ENCODE peak calls at places on chromosomes 16 and 17, in seven cellular contexts. One of them, this sample, is unnamed.

GRCh38 chr16:50596762-50597450 is 48.7 kb downstream of the NKD1 start:
- DNase-seq in heart right ventricle: no peak
- DNase-seq in HCT116: no peak
- DNase-seq in HFF-Myc: no peak
- DNase-seq in brain microvascular endothelial cell: no peak
- DNase-seq in AG10803: no peak
- DNase-seq in thoracic aorta: no peak
- DNase-seq in this sample: no peak

GRCh38 chr16:57622361-57623250 is 5.8 kb upstream of the ADGRG1 start:
- DNase-seq in AG10803: no peak
- DNase-seq in heart right ventricle: no peak
- DNase-seq in HCT116: no peak
- DNase-seq in brain microvascular endothelial cell: peak; percentile 15
- DNase-seq in thoracic aorta: no peak
- DNase-seq in HFF-Myc: no peak
- DNase-seq in this sample: peak; percentile 45

GRCh38 chr16:84933774-84934571 is 77.4 kb downstream of the ZDHHC7 start:
- DNase-seq in brain microvascular endothelial cell: no peak
- DNase-seq in AG10803: peak; percentile 56
- DNase-seq in heart right ventricle: peak; percentile 81
- DNase-seq in HCT116: no peak
- DNase-seq in HFF-Myc: no peak
- DNase-seq in thoracic aorta: no peak
- DNase-seq in this sample: peak; percentile 94

GRCh38 chr17:73566905-73567782 is 77.1 kb downstream of the SDK2 start:
- DNase-seq in AG10803: no peak
- DNase-seq in brain microvascular endothelial cell: no peak
- DNase-seq in HCT116: no peak
- DNase-seq in HFF-Myc: no peak
- DNase-seq in heart right ventricle: no peak
- DNase-seq in thoracic aorta: no peak
- DNase-seq in this sample: no peak

GRCh38 chr16:67804853-67805542 is 1.4 kb downstream of the RANBP10 start:
- DNase-seq in heart right ventricle: no peak
- DNase-seq in AG10803: no peak
- DNase-seq in brain microvascular endothelial cell: no peak
- DNase-seq in thoracic aorta: no peak
- DNase-seq in HFF-Myc: peak; percentile 11
- DNase-seq in HCT116: no peak
- DNase-seq in this sample: no peak

GRCh38 chr17:21252875-21253645 is at the start of gene NATD1:
- DNase-seq in AG10803: peak; percentile 81
- DNase-seq in brain microvascular endothelial cell: peak; percentile 71
- DNase-seq in heart right ventricle: peak; percentile 90
- DNase-seq in thoracic aorta: peak; percentile 64
- DNase-seq in HCT116: peak; percentile 65
- DNase-seq in HFF-Myc: no peak
- DNase-seq in this sample: peak; percentile 93

GRCh38 chr17:68867759-68868516 is 87.3 kb downstream of the ABCA8 start:
- DNase-seq in thoracic aorta: no peak
- DNase-seq in heart right ventricle: no peak
- DNase-seq in brain microvascular endothelial cell: no peak
- DNase-seq in HFF-Myc: no peak
- DNase-seq in HCT116: no peak
- DNase-seq in AG10803: no peak
- DNase-seq in this sample: no peak

GRCh38 chr17:48055531-48056245 is 7.5 kb downstream of the NFE2L1 start:
- DNase-seq in brain microvascular endothelial cell: no peak
- DNase-seq in HCT116: peak; percentile 73
- DNase-seq in AG10803: peak; percentile 97
- DNase-seq in HFF-Myc: no peak
- DNase-seq in thoracic aorta: no peak
- DNase-seq in heart right ventricle: no peak
- DNase-seq in this sample: no peak

GRCh38 chr16:75792781-75793180 is 66.5 kb upstream of the CPHXL start:
- DNase-seq in AG10803: no peak
- DNase-seq in brain microvascular endothelial cell: no peak
- DNase-seq in thoracic aorta: no peak
- DNase-seq in HFF-Myc: no peak
- DNase-seq in HCT116: no peak
- DNase-seq in heart right ventricle: no peak
- DNase-seq in this sample: no peak

GRCh38 chr16:88737298-88738166 is 31.2 kb downstream of the CTU2 start:
- DNase-seq in HCT116: peak; percentile 48
- DNase-seq in HFF-Myc: peak; percentile 48
- DNase-seq in thoracic aorta: no peak
- DNase-seq in brain microvascular endothelial cell: peak; percentile 36
- DNase-seq in heart right ventricle: peak; percentile 42
- DNase-seq in AG10803: peak; percentile 63
- DNase-seq in this sample: peak; percentile 86

GRCh38 chr16:50711040-50711439 is 17.6 kb downstream of the NOD2 start:
- DNase-seq in HFF-Myc: no peak
- DNase-seq in thoracic aorta: no peak
- DNase-seq in HCT116: no peak
- DNase-seq in heart right ventricle: no peak
- DNase-seq in brain microvascular endothelial cell: no peak
- DNase-seq in AG10803: no peak
- DNase-seq in this sample: no peak

GRCh38 chr17:82105882-82106696 is 8.1 kb upstream of the FASN start:
- DNase-seq in heart right ventricle: peak; percentile 35
- DNase-seq in HCT116: peak; percentile 82
- DNase-seq in AG10803: peak; percentile 39
- DNase-seq in HFF-Myc: no peak
- DNase-seq in thoracic aorta: no peak
- DNase-seq in brain microvascular endothelial cell: peak; percentile 25
- DNase-seq in this sample: peak; percentile 88

GRCh38 chr17:15119928-15120327 is 145.2 kb downstream of the PMP22 start:
- DNase-seq in HFF-Myc: no peak
- DNase-seq in brain microvascular endothelial cell: no peak
- DNase-seq in HCT116: no peak
- DNase-seq in thoracic aorta: no peak
- DNase-seq in heart right ventricle: no peak
- DNase-seq in AG10803: peak; percentile 72
- DNase-seq in this sample: no peak

GRCh38 chr16:72099377-72099818 is 5.8 kb downstream of the DHX38 start:
- DNase-seq in heart right ventricle: peak; percentile 34
- DNase-seq in HCT116: peak; percentile 40
- DNase-seq in brain microvascular endothelial cell: peak; percentile 68
- DNase-seq in thoracic aorta: no peak
- DNase-seq in HFF-Myc: peak; percentile 43
- DNase-seq in AG10803: peak; percentile 38
- DNase-seq in this sample: peak; percentile 34

GRCh38 chr16:31487720-31488629 is 5.1 kb downstream of the SLC5A2 start:
- DNase-seq in HCT116: no peak
- DNase-seq in brain microvascular endothelial cell: no peak
- DNase-seq in heart right ventricle: no peak
- DNase-seq in thoracic aorta: no peak
- DNase-seq in AG10803: no peak
- DNase-seq in HFF-Myc: no peak
- DNase-seq in this sample: peak; percentile 52

GRCh38 chr17:10337136-10337535 is 35.7 kb downstream of the MYH13 start:
- DNase-seq in HFF-Myc: no peak
- DNase-seq in brain microvascular endothelial cell: no peak
- DNase-seq in heart right ventricle: no peak
- DNase-seq in thoracic aorta: no peak
- DNase-seq in AG10803: peak; percentile 44
- DNase-seq in HCT116: no peak
- DNase-seq in this sample: no peak

GRCh38 chr17:1714488-1714979 is 4.4 kb upstream of the TLCD2 start:
- DNase-seq in heart right ventricle: peak; percentile 100
- DNase-seq in HCT116: peak; percentile 74
- DNase-seq in AG10803: peak; percentile 99
- DNase-seq in thoracic aorta: peak; percentile 99
- DNase-seq in brain microvascular endothelial cell: peak; percentile 97
- DNase-seq in HFF-Myc: peak; percentile 94
- DNase-seq in this sample: peak; percentile 99
- H3K4me3 ChIP-seq in heart right ventricle: peak overlapping the region; percentile 81
- H3K4me3 ChIP-seq in HCT116: peak overlapping the region; percentile 76
- H3K4me3 ChIP-seq in AG10803: peak overlapping the region; percentile 95
- H3K4me3 ChIP-seq in thoracic aorta: peak overlapping the region; percentile 99
- H3K4me3 ChIP-seq in brain microvascular endothelial cell: peak overlapping the region; percentile 75
- H3K4me3 ChIP-seq in HFF-Myc: peak overlapping the region; percentile 74
- H3K4me3 ChIP-seq in this sample: peak overlapping the region; percentile 100

GRCh38 chr17:27747462-27748359 is 52.6 kb downstream of the NOS2 start:
- DNase-seq in HCT116: peak; percentile 23
- DNase-seq in heart right ventricle: no peak
- DNase-seq in thoracic aorta: no peak
- DNase-seq in AG10803: no peak
- DNase-seq in brain microvascular endothelial cell: no peak
- DNase-seq in HFF-Myc: no peak
- DNase-seq in this sample: no peak
- TF ChIP-seq CTCF in HCT116: peak; percentile 71
- TF ChIP-seq CTCF in heart right ventricle: no peak
- TF ChIP-seq CTCF in thoracic aorta: no peak
- TF ChIP-seq CTCF in AG10803: peak; percentile 34
- TF ChIP-seq CTCF in brain microvascular endothelial cell: peak; percentile 48
- TF ChIP-seq CTCF in HFF-Myc: peak; percentile 47
- TF ChIP-seq CTCF in this sample: peak; percentile 38

GRCh38 chr16:82738699-82739098 is 111.9 kb downstream of the CDH13 start:
- DNase-seq in brain microvascular endothelial cell: peak; percentile 39
- DNase-seq in HCT116: no peak
- DNase-seq in heart right ventricle: no peak
- DNase-seq in thoracic aorta: no peak
- DNase-seq in AG10803: no peak
- DNase-seq in HFF-Myc: no peak
- DNase-seq in this sample: no peak

GRCh38 chr16:82735176-82735575 is 108.4 kb downstream of the CDH13 start:
- DNase-seq in heart right ventricle: peak; percentile 66
- DNase-seq in AG10803: peak; percentile 18
- DNase-seq in HFF-Myc: no peak
- DNase-seq in brain microvascular endothelial cell: no peak
- DNase-seq in thoracic aorta: no peak
- DNase-seq in HCT116: no peak
- DNase-seq in this sample: no peak

GRCh38 chr16:82735696-82736095 is 108.9 kb downstream of the CDH13 start:
- DNase-seq in AG10803: peak; percentile 78
- DNase-seq in heart right ventricle: peak; percentile 36
- DNase-seq in HFF-Myc: no peak
- DNase-seq in HCT116: no peak
- DNase-seq in thoracic aorta: no peak
- DNase-seq in brain microvascular endothelial cell: no peak
- DNase-seq in this sample: no peak

GRCh38 chr16:82732461-82732860 is 105.7 kb downstream of the CDH13 start:
- DNase-seq in HFF-Myc: no peak
- DNase-seq in AG10803: peak; percentile 75
- DNase-seq in brain microvascular endothelial cell: no peak
- DNase-seq in HCT116: no peak
- DNase-seq in heart right ventricle: no peak
- DNase-seq in thoracic aorta: no peak
- DNase-seq in this sample: no peak

DNA sequence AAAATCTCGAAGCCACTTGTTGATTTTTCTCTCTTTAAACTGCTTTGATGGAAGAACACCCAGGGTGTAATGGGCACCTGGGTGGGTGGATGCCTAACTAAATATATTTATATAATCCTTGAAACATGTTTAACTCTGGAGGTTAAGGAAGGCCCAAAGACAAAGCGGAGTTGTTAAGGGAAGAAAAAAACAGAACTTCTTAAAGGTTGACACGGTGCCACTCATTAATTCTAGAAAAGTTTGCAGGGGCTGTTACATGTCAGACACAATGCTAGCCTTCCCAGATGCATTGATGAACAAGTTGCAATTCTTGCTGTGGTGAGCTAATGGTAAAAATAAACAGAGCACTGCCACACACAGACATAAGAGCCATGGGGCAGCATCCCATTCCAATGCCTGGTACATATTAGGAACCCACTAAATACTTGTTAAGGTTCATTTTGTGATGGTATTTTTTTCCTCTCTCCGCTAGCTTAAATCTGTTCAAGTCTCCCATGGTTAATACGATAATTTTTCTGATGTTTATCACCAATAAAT is 109.5 kb downstream of the CDH13 start:
- DNase-seq in HCT116: no peak
- DNase-seq in thoracic aorta: no peak
- DNase-seq in AG10803: no peak
- DNase-seq in HFF-Myc: no peak
- DNase-seq in brain microvascular endothelial cell: no peak
- DNase-seq in heart right ventricle: no peak
- DNase-seq in this sample: no peak
- H3K4me3 ChIP-seq in HCT116: no peak overlapping the region
- H3K4me3 ChIP-seq in thoracic aorta: peak overlapping the region; percentile 36
- H3K4me3 ChIP-seq in AG10803: no peak overlapping the region
- H3K4me3 ChIP-seq in HFF-Myc: no peak overlapping the region
- H3K4me3 ChIP-seq in brain microvascular endothelial cell: no peak overlapping the region
- H3K4me3 ChIP-seq in heart right ventricle: no peak overlapping the region
- H3K4me3 ChIP-seq in this sample: no peak overlapping the region

GRCh38 chr16:81833751-81834150 is 54.7 kb downstream of the PLCG2 start:
- DNase-seq in heart right ventricle: no peak
- DNase-seq in AG10803: no peak
- DNase-seq in thoracic aorta: no peak
- DNase-seq in brain microvascular endothelial cell: no peak
- DNase-seq in HFF-Myc: no peak
- DNase-seq in HCT116: no peak
- DNase-seq in this sample: no peak

GRCh38 chr16:81838794-81839193 is 59.7 kb downstream of the PLCG2 start:
- DNase-seq in AG10803: peak; percentile 23
- DNase-seq in HCT116: peak; percentile 42
- DNase-seq in brain microvascular endothelial cell: peak; percentile 22
- DNase-seq in HFF-Myc: no peak
- DNase-seq in heart right ventricle: no peak
- DNase-seq in thoracic aorta: no peak
- DNase-seq in this sample: no peak

GRCh38 chr16:81834868-81835267 is 55.8 kb downstream of the PLCG2 start:
- DNase-seq in thoracic aorta: no peak
- DNase-seq in HFF-Myc: no peak
- DNase-seq in AG10803: no peak
- DNase-seq in brain microvascular endothelial cell: no peak
- DNase-seq in HCT116: no peak
- DNase-seq in heart right ventricle: no peak
- DNase-seq in this sample: no peak

GRCh38 chr16:81836279-81837054 is 57.4 kb downstream of the PLCG2 start:
- DNase-seq in thoracic aorta: no peak
- DNase-seq in AG10803: no peak
- DNase-seq in HCT116: peak; percentile 59
- DNase-seq in HFF-Myc: no peak
- DNase-seq in heart right ventricle: no peak
- DNase-seq in brain microvascular endothelial cell: no peak
- DNase-seq in this sample: no peak

GRCh38 chr16:81837312-81837748 is 58.2 kb downstream of the PLCG2 start:
- DNase-seq in AG10803: no peak
- DNase-seq in brain microvascular endothelial cell: no peak
- DNase-seq in HFF-Myc: no peak
- DNase-seq in HCT116: no peak
- DNase-seq in thoracic aorta: no peak
- DNase-seq in heart right ventricle: no peak
- DNase-seq in this sample: no peak
- TF ChIP-seq CTCF in AG10803: no peak
- TF ChIP-seq CTCF in brain microvascular endothelial cell: no peak
- TF ChIP-seq CTCF in HFF-Myc: no peak
- TF ChIP-seq CTCF in HCT116: no peak
- TF ChIP-seq CTCF in thoracic aorta: no peak
- TF ChIP-seq CTCF in heart right ventricle: no peak
- TF ChIP-seq CTCF in this sample: no peak

DNA sequence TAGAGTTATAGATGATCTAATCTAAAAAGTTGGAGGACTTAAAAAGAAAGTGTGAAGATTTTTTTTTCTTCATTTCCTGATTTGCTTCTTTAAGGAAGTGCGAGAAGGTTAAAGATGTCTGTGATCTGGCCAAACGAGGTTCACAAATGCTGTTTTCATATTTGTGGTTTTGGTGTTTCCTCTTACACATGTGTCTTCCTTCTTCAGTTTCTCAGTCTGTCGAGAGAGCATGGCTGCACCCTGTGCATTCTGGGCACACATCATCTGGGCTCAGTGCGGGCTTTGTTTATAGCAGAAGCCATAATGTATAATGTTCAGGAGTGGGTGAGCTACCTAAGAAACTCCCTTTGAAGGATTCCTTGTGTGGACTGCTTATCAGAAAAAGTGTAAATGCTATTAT is 260.4 kb upstream of the TBX2 start:
- DNase-seq in AG10803: peak; percentile 86
- DNase-seq in brain microvascular endothelial cell: peak; percentile 68
- DNase-seq in HFF-Myc: peak; percentile 74
- DNase-seq in thoracic aorta: no peak
- DNase-seq in heart right ventricle: no peak
- DNase-seq in HCT116: no peak
- DNase-seq in this sample: no peak
- H3K4me3 ChIP-seq in AG10803: no peak overlapping the region
- H3K4me3 ChIP-seq in brain microvascular endothelial cell: no peak overlapping the region
- H3K4me3 ChIP-seq in HFF-Myc: no peak overlapping the region
- H3K4me3 ChIP-seq in thoracic aorta: no peak overlapping the region
- H3K4me3 ChIP-seq in heart right ventricle: no peak overlapping the region
- H3K4me3 ChIP-seq in HCT116: no peak overlapping the region
- H3K4me3 ChIP-seq in this sample: no peak overlapping the region

This sample was measured in adrenal gland.